ENCODE peak calls at places on chromosome X, in ten cellular contexts. Z is GM23248, U is astrocyte of the hippocampus, K is uterus, D is RPMI8226, G is astrocyte of the spinal cord, P is NCI-H2171, E is NCI-H748 treated with DMSO at 0.1 percent for 48 hours, J is OCI-LY7, Q is cardiac muscle cell. F is an unnamed sample.
A peak's percentile ranks its signal among the peaks of the same experiment; 100 is the strongest.

GRCh38 chrX:68432648-68433047 is 647 bp downstream of the OPHN1 start:
- DNase-seq in Z (peak; percentile 60), U (peak; percentile 29), K (peak; percentile 14), D (no peak), G (peak; percentile 29), P (no peak), E (no peak), J (no peak), Q (peak; percentile 2), F (no peak)

GRCh38 chrX:35150052-35150451 is 207.5 kb downstream of the FAM47B start:
- DNase-seq in Z (no peak), U (no peak), K (no peak), D (no peak), G (no peak), P (no peak), E (no peak), J (no peak), Q (no peak), F (no peak)

GRCh38 chrX:100995469-100995868 is 26.0 kb downstream of the ARL13A start:
- DNase-seq in Z (peak; percentile 88), U (peak; percentile 68), K (no peak), D (no peak), G (peak; percentile 80), P (no peak), E (no peak), J (no peak), Q (no peak), F (no peak)

GRCh38 chrX:115892787-115893671 is 277.5 kb upstream of the AGTR2 start:
- DNase-seq in Z (peak; percentile 17), U (peak; percentile 70), K (peak; percentile 49), D (peak; percentile 39), G (peak; percentile 71), P (peak; percentile 40), E (no peak), J (no peak), Q (peak; percentile 15), F (no peak)

GRCh38 chrX:149527705-149528104 is 13.1 kb upstream of the EOLA1 start:
- DNase-seq in Z (peak; percentile 51), U (peak; percentile 28), K (no peak), D (peak; percentile 44), G (peak; percentile 33), P (no peak), E (peak; percentile 9), J (peak; percentile 43), Q (peak; percentile 12), F (no peak)

GRCh38 chrX:41405551-41405950 is 41.6 kb upstream of the NYX start:
- DNase-seq in Z (no peak), U (no peak), K (no peak), D (no peak), G (no peak), P (no peak), E (no peak), J (no peak), Q (no peak), F (no peak)

GRCh38 chrX:114344756-114345155 is 239.1 kb upstream of the HTR2C start:
- DNase-seq in Z (peak; percentile 61), U (peak; percentile 20), K (no peak), D (peak; percentile 9), G (peak; percentile 35), P (peak; percentile 21), E (no peak), J (peak; percentile 27), Q (peak; percentile 61), F (no peak)

GRCh38 chrX:129650183-129650689 is 4.5 kb downstream of the APLN start:
- DNase-seq in Z (no peak), U (no peak), K (no peak), D (no peak), G (no peak), P (no peak), E (no peak), J (no peak), Q (no peak), F (no peak)

GRCh38 chrX:101415180-101416130 is 7.4 kb downstream of the HNRNPH2 start:
- DNase-seq in Z (peak; percentile 66), U (peak; percentile 72), K (peak; percentile 38), D (peak; percentile 63), G (peak; percentile 85), P (peak; percentile 15), E (peak; percentile 37), J (peak; percentile 64), Q (peak; percentile 60), F (peak; percentile 11)

GRCh38 chrX:11381464-11381863 is 88.3 kb downstream of the AMELX start:
- DNase-seq in Z (peak; percentile 60), U (peak; percentile 70), K (peak; percentile 38), D (peak; percentile 46), G (peak; percentile 58), P (no peak), E (peak; percentile 30), J (peak; percentile 54), Q (peak; percentile 23), F (no peak)

GRCh38 chrX:110563276-110563675 is 204.6 kb downstream of the RTL9 start:
- DNase-seq in Z (peak; percentile 66), U (peak; percentile 70), K (no peak), D (no peak), G (peak; percentile 51), P (no peak), E (no peak), J (no peak), Q (no peak), F (no peak)

GRCh38 chrX:17635231-17635630 is 102.1 kb upstream of the SCML1 start:
- DNase-seq in Z (no peak), U (peak; percentile 85), K (no peak), D (no peak), G (peak; percentile 60), P (peak; percentile 36), E (peak; percentile 45), J (no peak), Q (peak; percentile 78), F (no peak)